ENCODE peak calls at places on chromosome 6, in eight cellular contexts. L, J, U, F, X, W, H and Q are unnamed samples.

GRCh38 chr6:124949706-124950105 is 12.5 kb upstream of the RNF217 start:
- DNase-seq in X (peak), W (no peak), F (no peak), H (no peak), J (no peak), U (no peak), L (no peak), Q (no peak)

GRCh38 chr6:112557961-112558360 is 210.8 kb downstream of the RFPL4B start:
- DNase-seq in W (no peak), L (no peak), X (no peak), J (no peak), H (no peak), F (no peak), U (no peak), Q (no peak)

GRCh38 chr6:30066577-30067459 is at the start of gene PPP1R11:
- DNase-seq in J (peak), W (peak), X (peak), H (peak), L (peak), F (peak), U (peak), Q (peak)

GRCh38 chr6:106773956-106774629 is 144.7 kb downstream of the QRSL1 start:
- DNase-seq in U (no peak), H (no peak), F (no peak), J (no peak), L (no peak), W (no peak), X (no peak), Q (no peak)

GRCh38 chr6:116268589-116269293 is 11.0 kb downstream of the TSPYL1 start:
- DNase-seq in L (no peak), X (peak), F (no peak), H (no peak), J (peak), U (peak), W (no peak), Q (no peak)

GRCh38 chr6:104753251-104753650 is 106.5 kb downstream of the HACE1 start:
- DNase-seq in L (no peak), H (no peak), J (no peak), F (no peak), W (no peak), X (no peak), U (no peak), Q (no peak)

GRCh38 chr6:169109381-169109780 is 144.3 kb downstream of the THBS2 start:
- DNase-seq in U (no peak), J (no peak), X (no peak), F (no peak), L (no peak), W (no peak), H (no peak), Q (no peak)

GRCh38 chr6:29627762-29628418 is 5.1 kb downstream of the GABBR1 start:
- DNase-seq in W (peak), F (peak), U (peak), J (peak), L (peak), X (peak), H (peak), Q (peak)

GRCh38 chr6:17869753-17870050 is 117.7 kb downstream of the KIF13A start:
- DNase-seq in H (no peak), U (no peak), J (no peak), L (no peak), X (no peak), F (no peak), W (no peak), Q (no peak)

GRCh38 chr6:153129873-153130514 is 1.1 kb downstream of the RGS17 start:
- DNase-seq in F (peak), J (no peak), H (no peak), L (peak), W (no peak), U (no peak), X (peak), Q (no peak)

GRCh38 chr6:44388135-44388487 is 605 bp downstream of the CDC5L start:
- DNase-seq in L (no peak), X (no peak), F (no peak), U (no peak), W (no peak), J (peak), H (no peak), Q (no peak)

GRCh38 chr6:13194852-13195251 is 133.5 kb downstream of the TBC1D7 start:
- DNase-seq in F (peak), J (peak), L (no peak), U (peak), X (peak), W (peak), H (no peak), Q (no peak)

GRCh38 chr6:153024401-153025017 is 22.0 kb upstream of the MTRF1L start:
- DNase-seq in L (no peak), U (peak), W (peak), F (peak), H (peak), J (peak), X (peak), Q (no peak)

GRCh38 chr6:16762265-16762546 is 946 bp upstream of the ATXN1 start:
- DNase-seq in L (no peak), X (peak), J (no peak), F (no peak), U (no peak), W (no peak), H (no peak), Q (no peak)

GRCh38 chr6:165674155-165675029 is 11.4 kb upstream of the PDE10A start:
- DNase-seq in H (no peak), U (no peak), L (no peak), W (no peak), F (no peak), X (no peak), J (no peak), Q (no peak)

GRCh38 chr6:165678429-165678828 is 15.4 kb upstream of the PDE10A start:
- DNase-seq in J (no peak), W (no peak), X (no peak), U (no peak), F (no peak), L (no peak), H (no peak), Q (no peak)

GRCh38 chr6:165675120-165675519 is 12.1 kb upstream of the PDE10A start:
- DNase-seq in H (no peak), L (no peak), U (no peak), F (no peak), W (no peak), J (no peak), X (no peak), Q (no peak)

GRCh38 chr6:165677091-165677490 is 14.1 kb upstream of the PDE10A start:
- DNase-seq in H (no peak), U (no peak), L (no peak), X (no peak), J (no peak), W (no peak), F (no peak), Q (no peak)

GRCh38 chr6:165676435-165677068 is 13.5 kb upstream of the PDE10A start:
- DNase-seq in U (no peak), H (no peak), L (no peak), W (no peak), F (no peak), J (no peak), X (peak), Q (no peak)
- TF ChIP-seq CTCF in U (no peak), H (peak), L (no peak), W (no peak), F (no peak), J (no peak), X (no peak), Q (no peak)

GRCh38 chr6:166420351-166420750 is 37.6 kb upstream of the MPC1 start:
- DNase-seq in U (peak), L (no peak), W (no peak), J (no peak), H (no peak), X (peak), F (no peak), Q (no peak)
- TF ChIP-seq CTCF in U (peak), L (no peak), W (no peak), J (no peak), H (peak), X (peak), F (no peak), Q (no peak)

GRCh38 chr6:109916759-109917158 is 61.4 kb upstream of the GPR6 start:
- DNase-seq in H (no peak), L (no peak), U (no peak), W (no peak), X (no peak), F (no peak), J (no peak), Q (no peak)
- TF ChIP-seq CTCF in H (no peak), L (no peak), U (no peak), W (no peak), X (no peak), F (no peak), J (no peak), Q (no peak)

DNA sequence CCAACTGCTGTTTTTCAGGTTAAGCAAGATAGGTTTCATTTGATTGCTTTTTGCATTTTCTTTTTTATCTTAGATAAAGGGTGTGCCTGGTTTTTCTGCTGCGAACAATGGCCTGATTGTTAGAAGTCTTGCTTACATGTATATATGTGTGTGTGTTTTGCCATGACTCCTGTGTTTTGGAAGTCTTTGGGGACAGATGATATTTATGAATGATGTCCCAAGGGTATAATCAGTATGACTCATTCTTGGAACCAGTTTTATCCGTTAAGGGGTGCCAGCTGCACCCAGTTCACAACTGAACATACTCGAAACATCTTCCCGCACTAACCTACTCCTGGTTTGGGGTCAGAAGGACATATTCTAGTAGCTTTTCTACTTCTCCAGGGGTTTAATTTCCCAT is 230.1 kb upstream of the SUPT3H start:
- DNase-seq in X (peak), F (no peak), U (peak), L (no peak), H (no peak), J (no peak), W (no peak), Q (no peak)
- TF ChIP-seq CTCF in X (no peak), F (no peak), U (no peak), L (no peak), H (no peak), J (no peak), W (no peak), Q (no peak)